ENCODE peak calls at places on chromosomes 3 and 15, in ten cellular contexts. O, G, W, Y, I, S, Z, T, P and L are unnamed samples.

GRCh38 chr15:45543051-45543450 is 20.5 kb upstream of the SLC30A4 start:
- DNase-seq in O (no peak), G (no peak), W (no peak), Y (no peak), I (no peak), S (no peak), Z (no peak), T (no peak), P (no peak), L (no peak)

GRCh38 chr3:114671741-114672510 is 378.1 kb downstream of the TIGIT start:
- DNase-seq in O (no peak), G (no peak), W (no peak), Y (no peak), I (no peak), S (no peak), Z (no peak), T (no peak), P (no peak), L (no peak)

GRCh38 chr3:184737063-184737462 is 25.2 kb upstream of the MAGEF1 start:
- DNase-seq in O (no peak), G (no peak), W (no peak), Y (no peak), I (no peak), S (no peak), Z (no peak), T (no peak), P (no peak), L (no peak)

GRCh38 chr3:155079795-155080546 is at the start of gene MME:
- DNase-seq in O (peak; percentile 25), G (peak; percentile 69), W (no peak), Y (peak; percentile 77), I (peak; percentile 80), S (peak; percentile 39), Z (peak; percentile 69), T (no peak), P (no peak), L (peak; percentile 55)

GRCh38 chr3:48966876-48967361 is 23.1 kb upstream of the P4HTM start:
- DNase-seq in O (peak; percentile 85), G (no peak), W (peak; percentile 63), Y (no peak), I (no peak), S (no peak), Z (no peak), T (no peak), P (no peak), L (no peak)

GRCh38 chr3:101567528-101568317 is 6.1 kb downstream of the TRMT10C start:
- DNase-seq in O (no peak), G (no peak), W (no peak), Y (no peak), I (no peak), S (no peak), Z (no peak), T (no peak), P (no peak), L (peak; percentile 49)

GRCh38 chr3:129661766-129662165 is 55.3 kb upstream of the PLXND1 start:
- DNase-seq in O (no peak), G (no peak), W (no peak), Y (no peak), I (no peak), S (no peak), Z (no peak), T (no peak), P (no peak), L (no peak)

GRCh38 chr3:190586631-190587000 is 72.7 kb downstream of the IL1RAP start:
- DNase-seq in O (no peak), G (no peak), W (peak; percentile 93), Y (no peak), I (peak; percentile 39), S (no peak), Z (peak; percentile 27), T (peak; percentile 51), P (no peak), L (peak; percentile 53)

DNA sequence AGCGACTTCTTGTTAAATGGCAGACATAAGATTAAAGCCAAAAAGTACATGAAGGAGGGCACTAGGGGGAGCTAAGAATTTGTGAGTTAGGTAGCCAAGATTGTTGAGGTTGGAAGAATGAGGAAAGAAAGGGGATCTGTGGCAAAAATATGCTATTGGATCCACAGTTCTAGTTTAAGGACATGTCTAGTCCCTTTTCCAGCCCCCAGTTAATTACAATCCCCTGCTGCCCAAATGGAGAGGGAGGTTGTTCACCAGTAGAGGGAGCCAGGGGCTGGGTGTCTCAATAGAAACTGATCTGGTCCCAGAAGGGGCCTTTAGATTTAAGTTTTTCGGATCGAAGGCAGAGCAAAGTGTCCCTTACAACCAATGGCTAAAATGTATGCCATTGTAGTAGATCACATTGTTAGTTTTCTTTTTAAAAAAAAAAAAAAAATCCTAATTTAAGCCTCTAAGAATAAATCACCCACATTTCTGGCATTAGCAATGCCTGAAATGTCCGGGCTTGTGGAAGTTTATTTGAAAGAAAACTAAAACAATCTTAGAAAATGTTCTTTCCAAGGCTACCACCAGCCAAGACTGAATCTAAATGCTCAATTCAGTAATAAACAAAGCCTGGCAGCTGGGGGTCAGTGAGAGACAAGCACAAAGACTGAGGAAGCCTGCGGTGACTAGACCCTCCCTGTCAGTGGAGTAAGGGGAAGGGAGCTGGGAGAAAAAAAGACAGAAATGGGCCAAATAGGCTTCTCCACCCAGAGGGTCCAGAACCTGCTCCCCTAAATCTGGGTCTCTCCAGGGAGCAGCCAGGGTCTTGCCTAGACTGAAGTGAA is 7.1 kb downstream of the COL8A1 start:
- DNase-seq in O (peak; percentile 30), G (no peak), W (peak; percentile 59), Y (no peak), I (peak; percentile 86), S (no peak), Z (peak; percentile 76), T (peak; percentile 41), P (no peak), L (peak; percentile 47)
- TF ChIP-seq CTCF in O (peak; percentile 62), G (peak; percentile 53), W (peak; percentile 71), Y (peak; percentile 57), I (peak; percentile 69), S (peak; percentile 50), Z (peak; percentile 68), T (peak; percentile 66), P (peak; percentile 53), L (peak; percentile 88)

GRCh38 chr3:50372349-50372748 is 13.0 kb upstream of the TMEM115 start:
- DNase-seq in O (peak; percentile 64), G (no peak), W (no peak), Y (no peak), I (no peak), S (no peak), Z (no peak), T (no peak), P (no peak), L (no peak)
- TF ChIP-seq CTCF in O (no peak), G (no peak), W (no peak), Y (no peak), I (no peak), S (no peak), Z (no peak), T (no peak), P (no peak), L (no peak)

GRCh38 chr15:58839485-58839884 is 68.4 kb downstream of the MINDY2 start:
- DNase-seq in O (no peak), G (no peak), W (peak; percentile 15), Y (no peak), I (peak; percentile 3), S (no peak), Z (no peak), T (peak; percentile 33), P (no peak), L (no peak)
- TF ChIP-seq CTCF in O (peak; percentile 43), G (no peak), W (peak; percentile 32), Y (peak; percentile 13), I (peak; percentile 38), S (no peak), Z (no peak), T (peak; percentile 43), P (peak; percentile 30), L (peak; percentile 61)

DNA sequence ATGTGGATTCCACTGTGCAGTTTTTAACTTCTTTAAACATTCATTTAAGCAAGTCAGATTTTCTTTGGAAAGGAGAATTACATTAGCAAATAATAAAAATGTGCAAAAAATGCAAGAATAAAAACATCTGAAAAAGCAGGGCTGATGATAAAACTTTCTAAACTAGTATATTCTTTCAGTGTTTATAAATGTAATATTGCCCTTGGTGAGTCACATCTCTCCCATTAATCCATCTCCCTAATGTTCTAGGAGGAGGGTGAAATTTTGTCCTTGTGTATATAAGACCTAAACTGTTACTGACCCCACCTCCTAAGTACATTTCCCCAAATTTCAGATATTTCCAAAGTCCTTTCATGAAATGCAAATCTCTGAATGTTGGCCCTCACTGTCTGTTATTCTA is 28.5 kb upstream of the DCUN1D1 start:
- DNase-seq in O (no peak), G (no peak), W (no peak), Y (no peak), I (no peak), S (no peak), Z (no peak), T (no peak), P (no peak), L (no peak)
- TF ChIP-seq CTCF in O (no peak), G (no peak), W (no peak), Y (no peak), I (no peak), S (no peak), Z (no peak), T (no peak), P (no peak), L (no peak)

GRCh38 chr3:20668411-20668810 is 482.4 kb upstream of the SGO1 start:
- DNase-seq in O (no peak), G (no peak), W (no peak), Y (no peak), I (no peak), S (no peak), Z (peak; percentile 45), T (peak; percentile 12), P (no peak), L (no peak)
- TF ChIP-seq CTCF in O (no peak), G (no peak), W (no peak), Y (no peak), I (peak; percentile 22), S (no peak), Z (no peak), T (no peak), P (no peak), L (peak; percentile 48)

GRCh38 chr3:33791477-33792166 is 6.8 kb upstream of the PDCD6IP start:
- DNase-seq in O (no peak), G (peak; percentile 57), W (peak; percentile 100), Y (no peak), I (no peak), S (no peak), Z (no peak), T (peak; percentile 92), P (no peak), L (peak; percentile 42)
- TF ChIP-seq CTCF in O (no peak), G (no peak), W (no peak), Y (no peak), I (no peak), S (no peak), Z (no peak), T (no peak), P (no peak), L (no peak)

DNA sequence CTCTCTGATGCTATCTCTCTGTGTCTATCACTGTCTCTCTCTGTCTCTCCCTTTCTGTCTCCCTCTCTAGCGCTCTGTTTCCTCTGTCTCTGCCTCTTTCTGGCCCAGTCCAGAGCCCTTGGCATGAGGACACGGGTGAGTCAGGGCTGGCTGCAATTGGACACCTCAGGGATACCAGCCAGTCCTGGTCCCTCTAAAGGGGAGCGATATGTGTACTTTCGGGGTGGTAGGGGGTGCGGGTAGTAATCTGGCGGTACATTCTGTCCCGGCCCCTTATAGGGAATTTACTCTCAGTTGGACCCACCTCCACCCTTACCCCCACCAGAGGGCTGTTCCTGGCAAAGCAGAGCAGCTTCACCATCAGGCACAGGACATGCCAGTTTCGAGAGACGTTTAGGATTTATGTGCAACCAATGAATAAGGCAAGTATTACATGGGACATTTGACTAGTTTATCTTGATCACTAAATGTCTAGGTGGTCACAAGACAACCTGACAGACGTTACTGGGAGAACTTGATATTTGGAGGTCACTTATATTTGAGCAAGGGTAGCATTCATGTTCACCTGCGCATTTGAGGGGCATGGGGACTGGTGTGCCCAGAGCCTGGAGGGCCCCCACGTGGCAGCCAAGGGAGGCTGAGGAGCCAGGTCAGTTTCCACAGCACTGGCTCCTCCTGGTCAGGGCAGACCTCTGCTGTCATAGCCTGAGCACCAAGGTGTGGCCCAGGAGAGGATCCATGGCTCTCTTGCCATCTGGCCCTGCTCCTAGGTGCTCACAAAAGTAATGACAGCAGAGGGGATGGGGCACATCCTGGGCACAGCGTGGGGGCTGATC is 256.1 kb downstream of the PLCL2 start:
- DNase-seq in O (peak; percentile 15), G (no peak), W (no peak), Y (no peak), I (peak; percentile 10), S (peak; percentile 7), Z (no peak), T (peak; percentile 22), P (no peak), L (peak; percentile 4)
- TF ChIP-seq CTCF in O (no peak), G (no peak), W (no peak), Y (no peak), I (no peak), S (no peak), Z (no peak), T (no peak), P (no peak), L (peak; percentile 19)